ENCODE peak calls at places on chromosomes 11 and 22, in nine cellular contexts. One of them, this sample, is unnamed.

GRCh38 chr11:93116641-93117577 is 80.9 kb downstream of the SLC36A4 start:
- DNase-seq in cerebellar nuclear complex: no peak
- DNase-seq in GM12891: no peak
- DNase-seq in activated naive CD8-positive, alpha-beta T cell treated with anti-CD3 and anti-CD28 coated beads, Interleukin-2, amount 50 U/mL, for 16 hours: no peak
- DNase-seq in stimulated activated naive B cell treated with anti-CD40 and anti-IgM and Interleukin-4, amounts not matched to agents 10 μg/mL and 1 μg/mL and 100 μg/mL, for 72 hours: no peak
- DNase-seq in ELF-1: peak; percentile 76
- DNase-seq in CD8-positive, alpha-beta memory T cell: no peak
- DNase-seq in left ventricle myocardium inferior: no peak
- DNase-seq in T-cell: no peak
- DNase-seq in this sample: no peak

GRCh38 chr11:34235591-34236071 is 122.2 kb downstream of the ABTB2 start:
- DNase-seq in cerebellar nuclear complex: no peak
- DNase-seq in T-cell: no peak
- DNase-seq in GM12891: no peak
- DNase-seq in ELF-1: peak; percentile 55
- DNase-seq in stimulated activated naive B cell treated with anti-CD40 and anti-IgM and Interleukin-4, amounts not matched to agents 10 μg/mL and 1 μg/mL and 100 μg/mL, for 72 hours: no peak
- DNase-seq in left ventricle myocardium inferior: no peak
- DNase-seq in CD8-positive, alpha-beta memory T cell: no peak
- DNase-seq in activated naive CD8-positive, alpha-beta T cell treated with anti-CD3 and anti-CD28 coated beads, Interleukin-2, amount 50 U/mL, for 16 hours: no peak
- DNase-seq in this sample: no peak

GRCh38 chr11:66864172-66864901 is 7.5 kb downstream of the LRFN4 start:
- DNase-seq in GM12891: no peak
- DNase-seq in stimulated activated naive B cell treated with anti-CD40 and anti-IgM and Interleukin-4, amounts not matched to agents 10 μg/mL and 1 μg/mL and 100 μg/mL, for 72 hours: no peak
- DNase-seq in left ventricle myocardium inferior: no peak
- DNase-seq in ELF-1: no peak
- DNase-seq in CD8-positive, alpha-beta memory T cell: no peak
- DNase-seq in cerebellar nuclear complex: no peak
- DNase-seq in T-cell: no peak
- DNase-seq in activated naive CD8-positive, alpha-beta T cell treated with anti-CD3 and anti-CD28 coated beads, Interleukin-2, amount 50 U/mL, for 16 hours: no peak
- DNase-seq in this sample: peak; percentile 25

GRCh38 chr11:125569913-125570621 is 790 bp downstream of the EI24 start:
- DNase-seq in cerebellar nuclear complex: no peak
- DNase-seq in stimulated activated naive B cell treated with anti-CD40 and anti-IgM and Interleukin-4, amounts not matched to agents 10 μg/mL and 1 μg/mL and 100 μg/mL, for 72 hours: no peak
- DNase-seq in GM12891: no peak
- DNase-seq in T-cell: no peak
- DNase-seq in activated naive CD8-positive, alpha-beta T cell treated with anti-CD3 and anti-CD28 coated beads, Interleukin-2, amount 50 U/mL, for 16 hours: no peak
- DNase-seq in ELF-1: peak; percentile 8
- DNase-seq in left ventricle myocardium inferior: no peak
- DNase-seq in CD8-positive, alpha-beta memory T cell: no peak
- DNase-seq in this sample: no peak

GRCh38 chr22:22032906-22033802 is 50.6 kb upstream of the TOP3B start:
- DNase-seq in ELF-1: no peak
- DNase-seq in activated naive CD8-positive, alpha-beta T cell treated with anti-CD3 and anti-CD28 coated beads, Interleukin-2, amount 50 U/mL, for 16 hours: no peak
- DNase-seq in CD8-positive, alpha-beta memory T cell: no peak
- DNase-seq in left ventricle myocardium inferior: no peak
- DNase-seq in stimulated activated naive B cell treated with anti-CD40 and anti-IgM and Interleukin-4, amounts not matched to agents 10 μg/mL and 1 μg/mL and 100 μg/mL, for 72 hours: no peak
- DNase-seq in cerebellar nuclear complex: no peak
- DNase-seq in GM12891: no peak
- DNase-seq in T-cell: no peak
- DNase-seq in this sample: no peak

GRCh38 chr11:70532728-70533127 is 134.4 kb downstream of the CTTN start:
- DNase-seq in ELF-1: no peak
- DNase-seq in stimulated activated naive B cell treated with anti-CD40 and anti-IgM and Interleukin-4, amounts not matched to agents 10 μg/mL and 1 μg/mL and 100 μg/mL, for 72 hours: no peak
- DNase-seq in T-cell: no peak
- DNase-seq in cerebellar nuclear complex: no peak
- DNase-seq in GM12891: no peak
- DNase-seq in left ventricle myocardium inferior: peak; percentile 4
- DNase-seq in activated naive CD8-positive, alpha-beta T cell treated with anti-CD3 and anti-CD28 coated beads, Interleukin-2, amount 50 U/mL, for 16 hours: no peak
- DNase-seq in CD8-positive, alpha-beta memory T cell: no peak
- DNase-seq in this sample: no peak

GRCh38 chr11:115980336-115980735 is 476.1 kb upstream of the CADM1 start:
- DNase-seq in ELF-1: no peak
- DNase-seq in cerebellar nuclear complex: no peak
- DNase-seq in CD8-positive, alpha-beta memory T cell: no peak
- DNase-seq in activated naive CD8-positive, alpha-beta T cell treated with anti-CD3 and anti-CD28 coated beads, Interleukin-2, amount 50 U/mL, for 16 hours: no peak
- DNase-seq in T-cell: no peak
- DNase-seq in left ventricle myocardium inferior: no peak
- DNase-seq in GM12891: no peak
- DNase-seq in stimulated activated naive B cell treated with anti-CD40 and anti-IgM and Interleukin-4, amounts not matched to agents 10 μg/mL and 1 μg/mL and 100 μg/mL, for 72 hours: no peak
- DNase-seq in this sample: no peak

GRCh38 chr11:86816251-86816726 is 15.9 kb downstream of the PRSS23 start:
- DNase-seq in T-cell: no peak
- DNase-seq in cerebellar nuclear complex: no peak
- DNase-seq in stimulated activated naive B cell treated with anti-CD40 and anti-IgM and Interleukin-4, amounts not matched to agents 10 μg/mL and 1 μg/mL and 100 μg/mL, for 72 hours: no peak
- DNase-seq in CD8-positive, alpha-beta memory T cell: no peak
- DNase-seq in activated naive CD8-positive, alpha-beta T cell treated with anti-CD3 and anti-CD28 coated beads, Interleukin-2, amount 50 U/mL, for 16 hours: no peak
- DNase-seq in ELF-1: no peak
- DNase-seq in left ventricle myocardium inferior: no peak
- DNase-seq in GM12891: no peak
- DNase-seq in this sample: no peak

GRCh38 chr22:44118645-44119315 is 61.9 kb upstream of the PARVG start:
- DNase-seq in GM12891: no peak
- DNase-seq in stimulated activated naive B cell treated with anti-CD40 and anti-IgM and Interleukin-4, amounts not matched to agents 10 μg/mL and 1 μg/mL and 100 μg/mL, for 72 hours: no peak
- DNase-seq in CD8-positive, alpha-beta memory T cell: no peak
- DNase-seq in cerebellar nuclear complex: no peak
- DNase-seq in activated naive CD8-positive, alpha-beta T cell treated with anti-CD3 and anti-CD28 coated beads, Interleukin-2, amount 50 U/mL, for 16 hours: no peak
- DNase-seq in T-cell: no peak
- DNase-seq in ELF-1: no peak
- DNase-seq in left ventricle myocardium inferior: no peak
- DNase-seq in this sample: no peak

GRCh38 chr11:27209562-27210005 is 153.4 kb downstream of the CCDC34 start:
- DNase-seq in T-cell: no peak
- DNase-seq in CD8-positive, alpha-beta memory T cell: no peak
- DNase-seq in left ventricle myocardium inferior: peak; percentile 48
- DNase-seq in activated naive CD8-positive, alpha-beta T cell treated with anti-CD3 and anti-CD28 coated beads, Interleukin-2, amount 50 U/mL, for 16 hours: no peak
- DNase-seq in ELF-1: peak; percentile 60
- DNase-seq in GM12891: no peak
- DNase-seq in stimulated activated naive B cell treated with anti-CD40 and anti-IgM and Interleukin-4, amounts not matched to agents 10 μg/mL and 1 μg/mL and 100 μg/mL, for 72 hours: no peak
- DNase-seq in cerebellar nuclear complex: no peak
- DNase-seq in this sample: no peak

GRCh38 chr11:19598456-19598855 is 114.2 kb upstream of the NAV2 start:
- DNase-seq in T-cell: no peak
- DNase-seq in activated naive CD8-positive, alpha-beta T cell treated with anti-CD3 and anti-CD28 coated beads, Interleukin-2, amount 50 U/mL, for 16 hours: no peak
- DNase-seq in CD8-positive, alpha-beta memory T cell: no peak
- DNase-seq in GM12891: no peak
- DNase-seq in ELF-1: no peak
- DNase-seq in stimulated activated naive B cell treated with anti-CD40 and anti-IgM and Interleukin-4, amounts not matched to agents 10 μg/mL and 1 μg/mL and 100 μg/mL, for 72 hours: no peak
- DNase-seq in cerebellar nuclear complex: no peak
- DNase-seq in left ventricle myocardium inferior: no peak
- DNase-seq in this sample: no peak

GRCh38 chr22:32662587-32662915 is 139.0 kb upstream of the TIMP3 start:
- DNase-seq in activated naive CD8-positive, alpha-beta T cell treated with anti-CD3 and anti-CD28 coated beads, Interleukin-2, amount 50 U/mL, for 16 hours: no peak
- DNase-seq in stimulated activated naive B cell treated with anti-CD40 and anti-IgM and Interleukin-4, amounts not matched to agents 10 μg/mL and 1 μg/mL and 100 μg/mL, for 72 hours: no peak
- DNase-seq in cerebellar nuclear complex: no peak
- DNase-seq in ELF-1: no peak
- DNase-seq in T-cell: no peak
- DNase-seq in CD8-positive, alpha-beta memory T cell: no peak
- DNase-seq in left ventricle myocardium inferior: no peak
- DNase-seq in GM12891: no peak
- DNase-seq in this sample: no peak

GRCh38 chr11:116445108-116446047 is 327.4 kb downstream of the BUD13 start:
- DNase-seq in stimulated activated naive B cell treated with anti-CD40 and anti-IgM and Interleukin-4, amounts not matched to agents 10 μg/mL and 1 μg/mL and 100 μg/mL, for 72 hours: no peak
- DNase-seq in cerebellar nuclear complex: no peak
- DNase-seq in GM12891: no peak
- DNase-seq in T-cell: no peak
- DNase-seq in left ventricle myocardium inferior: no peak
- DNase-seq in CD8-positive, alpha-beta memory T cell: no peak
- DNase-seq in activated naive CD8-positive, alpha-beta T cell treated with anti-CD3 and anti-CD28 coated beads, Interleukin-2, amount 50 U/mL, for 16 hours: no peak
- DNase-seq in ELF-1: peak; percentile 72
- DNase-seq in this sample: no peak

GRCh38 chr22:30325724-30326703 is 727 bp downstream of the TBC1D10A start:
- DNase-seq in GM12891: peak; percentile 51
- DNase-seq in CD8-positive, alpha-beta memory T cell: no peak
- DNase-seq in left ventricle myocardium inferior: no peak
- DNase-seq in stimulated activated naive B cell treated with anti-CD40 and anti-IgM and Interleukin-4, amounts not matched to agents 10 μg/mL and 1 μg/mL and 100 μg/mL, for 72 hours: no peak
- DNase-seq in activated naive CD8-positive, alpha-beta T cell treated with anti-CD3 and anti-CD28 coated beads, Interleukin-2, amount 50 U/mL, for 16 hours: no peak
- DNase-seq in cerebellar nuclear complex: no peak
- DNase-seq in T-cell: no peak
- DNase-seq in ELF-1: peak; percentile 5
- DNase-seq in this sample: peak; percentile 72

GRCh38 chr11:75811485-75811884 is 3.5 kb upstream of the UVRAG start:
- DNase-seq in cerebellar nuclear complex: no peak
- DNase-seq in T-cell: no peak
- DNase-seq in ELF-1: no peak
- DNase-seq in left ventricle myocardium inferior: no peak
- DNase-seq in GM12891: no peak
- DNase-seq in activated naive CD8-positive, alpha-beta T cell treated with anti-CD3 and anti-CD28 coated beads, Interleukin-2, amount 50 U/mL, for 16 hours: no peak
- DNase-seq in CD8-positive, alpha-beta memory T cell: no peak
- DNase-seq in stimulated activated naive B cell treated with anti-CD40 and anti-IgM and Interleukin-4, amounts not matched to agents 10 μg/mL and 1 μg/mL and 100 μg/mL, for 72 hours: no peak
- DNase-seq in this sample: no peak

GRCh38 chr22:49779226-49779625 is 48.4 kb downstream of the BRD1 start:
- DNase-seq in T-cell: no peak
- DNase-seq in CD8-positive, alpha-beta memory T cell: no peak
- DNase-seq in cerebellar nuclear complex: no peak
- DNase-seq in left ventricle myocardium inferior: peak; percentile 8
- DNase-seq in GM12891: no peak
- DNase-seq in activated naive CD8-positive, alpha-beta T cell treated with anti-CD3 and anti-CD28 coated beads, Interleukin-2, amount 50 U/mL, for 16 hours: no peak
- DNase-seq in ELF-1: no peak
- DNase-seq in stimulated activated naive B cell treated with anti-CD40 and anti-IgM and Interleukin-4, amounts not matched to agents 10 μg/mL and 1 μg/mL and 100 μg/mL, for 72 hours: no peak
- DNase-seq in this sample: no peak

GRCh38 chr11:102911758-102912481 is 37.1 kb upstream of the MMP12 start:
- DNase-seq in T-cell: no peak
- DNase-seq in CD8-positive, alpha-beta memory T cell: no peak
- DNase-seq in ELF-1: peak; percentile 91
- DNase-seq in activated naive CD8-positive, alpha-beta T cell treated with anti-CD3 and anti-CD28 coated beads, Interleukin-2, amount 50 U/mL, for 16 hours: no peak
- DNase-seq in left ventricle myocardium inferior: no peak
- DNase-seq in GM12891: no peak
- DNase-seq in cerebellar nuclear complex: no peak
- DNase-seq in stimulated activated naive B cell treated with anti-CD40 and anti-IgM and Interleukin-4, amounts not matched to agents 10 μg/mL and 1 μg/mL and 100 μg/mL, for 72 hours: no peak
- DNase-seq in this sample: no peak

GRCh38 chr22:49555526-49555925 is 272.1 kb downstream of the BRD1 start:
- DNase-seq in CD8-positive, alpha-beta memory T cell: no peak
- DNase-seq in cerebellar nuclear complex: no peak
- DNase-seq in activated naive CD8-positive, alpha-beta T cell treated with anti-CD3 and anti-CD28 coated beads, Interleukin-2, amount 50 U/mL, for 16 hours: no peak
- DNase-seq in T-cell: no peak
- DNase-seq in stimulated activated naive B cell treated with anti-CD40 and anti-IgM and Interleukin-4, amounts not matched to agents 10 μg/mL and 1 μg/mL and 100 μg/mL, for 72 hours: no peak
- DNase-seq in ELF-1: no peak
- DNase-seq in left ventricle myocardium inferior: no peak
- DNase-seq in GM12891: no peak
- DNase-seq in this sample: peak; percentile 37

GRCh38 chr11:86559311-86559945 is 113.0 kb downstream of the ME3 start:
- DNase-seq in GM12891: no peak
- DNase-seq in CD8-positive, alpha-beta memory T cell: no peak
- DNase-seq in ELF-1: peak; percentile 84
- DNase-seq in stimulated activated naive B cell treated with anti-CD40 and anti-IgM and Interleukin-4, amounts not matched to agents 10 μg/mL and 1 μg/mL and 100 μg/mL, for 72 hours: no peak
- DNase-seq in T-cell: no peak
- DNase-seq in left ventricle myocardium inferior: peak; percentile 47
- DNase-seq in activated naive CD8-positive, alpha-beta T cell treated with anti-CD3 and anti-CD28 coated beads, Interleukin-2, amount 50 U/mL, for 16 hours: no peak
- DNase-seq in cerebellar nuclear complex: no peak
- DNase-seq in this sample: peak; percentile 59

GRCh38 chr22:38850941-38851849 is 7.4 kb upstream of the NPTXR start:
- DNase-seq in stimulated activated naive B cell treated with anti-CD40 and anti-IgM and Interleukin-4, amounts not matched to agents 10 μg/mL and 1 μg/mL and 100 μg/mL, for 72 hours: no peak
- DNase-seq in left ventricle myocardium inferior: no peak
- DNase-seq in activated naive CD8-positive, alpha-beta T cell treated with anti-CD3 and anti-CD28 coated beads, Interleukin-2, amount 50 U/mL, for 16 hours: no peak
- DNase-seq in ELF-1: no peak
- DNase-seq in CD8-positive, alpha-beta memory T cell: no peak
- DNase-seq in cerebellar nuclear complex: no peak
- DNase-seq in T-cell: no peak
- DNase-seq in GM12891: no peak
- DNase-seq in this sample: no peak

GRCh38 chr22:27726726-27727449 is 74.7 kb downstream of the MN1 start:
- DNase-seq in left ventricle myocardium inferior: peak; percentile 72
- DNase-seq in activated naive CD8-positive, alpha-beta T cell treated with anti-CD3 and anti-CD28 coated beads, Interleukin-2, amount 50 U/mL, for 16 hours: no peak
- DNase-seq in GM12891: no peak
- DNase-seq in T-cell: no peak
- DNase-seq in CD8-positive, alpha-beta memory T cell: no peak
- DNase-seq in cerebellar nuclear complex: no peak
- DNase-seq in stimulated activated naive B cell treated with anti-CD40 and anti-IgM and Interleukin-4, amounts not matched to agents 10 μg/mL and 1 μg/mL and 100 μg/mL, for 72 hours: no peak
- DNase-seq in ELF-1: peak; percentile 92
- DNase-seq in this sample: no peak

GRCh38 chr11:83222499-83222898 is 29.0 kb downstream of the ANKRD42 start:
- DNase-seq in stimulated activated naive B cell treated with anti-CD40 and anti-IgM and Interleukin-4, amounts not matched to agents 10 μg/mL and 1 μg/mL and 100 μg/mL, for 72 hours: no peak
- DNase-seq in cerebellar nuclear complex: no peak
- DNase-seq in ELF-1: no peak
- DNase-seq in T-cell: no peak
- DNase-seq in CD8-positive, alpha-beta memory T cell: no peak
- DNase-seq in activated naive CD8-positive, alpha-beta T cell treated with anti-CD3 and anti-CD28 coated beads, Interleukin-2, amount 50 U/mL, for 16 hours: no peak
- DNase-seq in GM12891: no peak
- DNase-seq in left ventricle myocardium inferior: no peak
- DNase-seq in this sample: no peak

GRCh38 chr22:45932066-45932465 is 44.9 kb downstream of the WNT7B start:
- DNase-seq in cerebellar nuclear complex: no peak
- DNase-seq in T-cell: no peak
- DNase-seq in GM12891: no peak
- DNase-seq in activated naive CD8-positive, alpha-beta T cell treated with anti-CD3 and anti-CD28 coated beads, Interleukin-2, amount 50 U/mL, for 16 hours: no peak
- DNase-seq in ELF-1: no peak
- DNase-seq in left ventricle myocardium inferior: no peak
- DNase-seq in stimulated activated naive B cell treated with anti-CD40 and anti-IgM and Interleukin-4, amounts not matched to agents 10 μg/mL and 1 μg/mL and 100 μg/mL, for 72 hours: no peak
- DNase-seq in CD8-positive, alpha-beta memory T cell: no peak
- DNase-seq in this sample: no peak

GRCh38 chr22:29524440-29525191 is 28.9 kb downstream of the THOC5 start:
- DNase-seq in left ventricle myocardium inferior: peak; percentile 26
- DNase-seq in GM12891: no peak
- DNase-seq in T-cell: peak; percentile 19
- DNase-seq in ELF-1: peak; percentile 62
- DNase-seq in activated naive CD8-positive, alpha-beta T cell treated with anti-CD3 and anti-CD28 coated beads, Interleukin-2, amount 50 U/mL, for 16 hours: no peak
- DNase-seq in stimulated activated naive B cell treated with anti-CD40 and anti-IgM and Interleukin-4, amounts not matched to agents 10 μg/mL and 1 μg/mL and 100 μg/mL, for 72 hours: peak; percentile 50
- DNase-seq in cerebellar nuclear complex: no peak
- DNase-seq in CD8-positive, alpha-beta memory T cell: no peak
- DNase-seq in this sample: no peak

GRCh38 chr11:33585564-33585963 is 115.1 kb downstream of the C11orf91 start:
- DNase-seq in ELF-1: no peak
- DNase-seq in left ventricle myocardium inferior: no peak
- DNase-seq in activated naive CD8-positive, alpha-beta T cell treated with anti-CD3 and anti-CD28 coated beads, Interleukin-2, amount 50 U/mL, for 16 hours: no peak
- DNase-seq in stimulated activated naive B cell treated with anti-CD40 and anti-IgM and Interleukin-4, amounts not matched to agents 10 μg/mL and 1 μg/mL and 100 μg/mL, for 72 hours: no peak
- DNase-seq in T-cell: no peak
- DNase-seq in GM12891: no peak
- DNase-seq in CD8-positive, alpha-beta memory T cell: no peak
- DNase-seq in cerebellar nuclear complex: no peak
- DNase-seq in this sample: no peak

GRCh38 chr11:19372381-19372780 is 131.6 kb upstream of the E2F8 start:
- DNase-seq in CD8-positive, alpha-beta memory T cell: no peak
- DNase-seq in GM12891: no peak
- DNase-seq in T-cell: no peak
- DNase-seq in cerebellar nuclear complex: no peak
- DNase-seq in left ventricle myocardium inferior: no peak
- DNase-seq in ELF-1: no peak
- DNase-seq in activated naive CD8-positive, alpha-beta T cell treated with anti-CD3 and anti-CD28 coated beads, Interleukin-2, amount 50 U/mL, for 16 hours: no peak
- DNase-seq in stimulated activated naive B cell treated with anti-CD40 and anti-IgM and Interleukin-4, amounts not matched to agents 10 μg/mL and 1 μg/mL and 100 μg/mL, for 72 hours: no peak
- DNase-seq in this sample: no peak

GRCh38 chr11:123357353-123357989 is 72.6 kb upstream of the GRAMD1B start:
- DNase-seq in cerebellar nuclear complex: no peak
- DNase-seq in CD8-positive, alpha-beta memory T cell: no peak
- DNase-seq in ELF-1: no peak
- DNase-seq in GM12891: no peak
- DNase-seq in stimulated activated naive B cell treated with anti-CD40 and anti-IgM and Interleukin-4, amounts not matched to agents 10 μg/mL and 1 μg/mL and 100 μg/mL, for 72 hours: no peak
- DNase-seq in left ventricle myocardium inferior: no peak
- DNase-seq in T-cell: no peak
- DNase-seq in activated naive CD8-positive, alpha-beta T cell treated with anti-CD3 and anti-CD28 coated beads, Interleukin-2, amount 50 U/mL, for 16 hours: no peak
- DNase-seq in this sample: no peak

GRCh38 chr22:50326225-50326958 is 420 bp downstream of the DENND6B start:
- DNase-seq in ELF-1: no peak
- DNase-seq in stimulated activated naive B cell treated with anti-CD40 and anti-IgM and Interleukin-4, amounts not matched to agents 10 μg/mL and 1 μg/mL and 100 μg/mL, for 72 hours: no peak
- DNase-seq in T-cell: no peak
- DNase-seq in activated naive CD8-positive, alpha-beta T cell treated with anti-CD3 and anti-CD28 coated beads, Interleukin-2, amount 50 U/mL, for 16 hours: no peak
- DNase-seq in GM12891: no peak
- DNase-seq in cerebellar nuclear complex: no peak
- DNase-seq in CD8-positive, alpha-beta memory T cell: no peak
- DNase-seq in left ventricle myocardium inferior: no peak
- DNase-seq in this sample: no peak

GRCh38 chr22:42074846-42075245 is 798 bp downstream of the PHETA2 start:
- DNase-seq in ELF-1: no peak
- DNase-seq in CD8-positive, alpha-beta memory T cell: no peak
- DNase-seq in T-cell: no peak
- DNase-seq in stimulated activated naive B cell treated with anti-CD40 and anti-IgM and Interleukin-4, amounts not matched to agents 10 μg/mL and 1 μg/mL and 100 μg/mL, for 72 hours: no peak
- DNase-seq in cerebellar nuclear complex: no peak
- DNase-seq in GM12891: no peak
- DNase-seq in activated naive CD8-positive, alpha-beta T cell treated with anti-CD3 and anti-CD28 coated beads, Interleukin-2, amount 50 U/mL, for 16 hours: no peak
- DNase-seq in left ventricle myocardium inferior: no peak
- DNase-seq in this sample: no peak

GRCh38 chr11:796565-797299 is 1.3 kb downstream of the SLC25A22 start:
- DNase-seq in ELF-1: no peak
- DNase-seq in CD8-positive, alpha-beta memory T cell: no peak
- DNase-seq in stimulated activated naive B cell treated with anti-CD40 and anti-IgM and Interleukin-4, amounts not matched to agents 10 μg/mL and 1 μg/mL and 100 μg/mL, for 72 hours: no peak
- DNase-seq in activated naive CD8-positive, alpha-beta T cell treated with anti-CD3 and anti-CD28 coated beads, Interleukin-2, amount 50 U/mL, for 16 hours: no peak
- DNase-seq in GM12891: no peak
- DNase-seq in left ventricle myocardium inferior: no peak
- DNase-seq in cerebellar nuclear complex: no peak
- DNase-seq in T-cell: no peak
- DNase-seq in this sample: peak; percentile 67